ENCODE peak calls at places on chromosomes 4 and X, in four cellular contexts. S is NCI-H1092, B is left cardiac atrium, F is RWPE1. Y is an unnamed sample.

GRCh38 chrX:114800719-114801118 is 216.7 kb downstream of the IL13RA2 start:
- DNase-seq in F (peak; percentile 13), S (no peak), B (no peak), Y (no peak)

GRCh38 chr4:99154658-99155342 is 10.7 kb upstream of the ADH4 start:
- DNase-seq in F (no peak), B (no peak), S (no peak), Y (no peak)

GRCh38 chrX:68084765-68085164 is 348.5 kb downstream of the OPHN1 start:
- DNase-seq in B (no peak), S (no peak), F (no peak), Y (no peak)

GRCh38 chrX:42505057-42505456 is 272.9 kb downstream of the PPP1R2C start:
- DNase-seq in S (no peak), B (no peak), F (no peak), Y (no peak)

GRCh38 chr4:8771258-8771590 is 100.4 kb downstream of the HMX1 start:
- DNase-seq in B (peak; percentile 7), F (no peak), S (no peak), Y (no peak)

GRCh38 chrX:105120460-105120859 is 100.0 kb downstream of the TEX13A start:
- DNase-seq in B (no peak), S (no peak), F (no peak), Y (no peak)

GRCh38 chr4:64306255-64306565 is 103.0 kb downstream of the TECRL start:
- DNase-seq in B (no peak), S (no peak), F (no peak), Y (no peak)

GRCh38 chr4:95249402-95250043 is 299.2 kb downstream of the UNC5C start:
- DNase-seq in S (no peak), F (no peak), B (no peak), Y (no peak)

GRCh38 chrX:39907964-39908616 is 189.7 kb downstream of the BCOR start:
- DNase-seq in S (no peak), F (peak; percentile 79), B (peak; percentile 58), Y (peak; percentile 76)

GRCh38 chrX:110201799-110202198 is 116.1 kb downstream of the AMMECR1 start:
- DNase-seq in S (no peak), F (no peak), B (no peak), Y (no peak)

GRCh38 chrX:13110427-13111324 is 66.3 kb upstream of the FAM9C start:
- DNase-seq in S (no peak), F (peak; percentile 44), B (peak; percentile 56), Y (no peak)

GRCh38 chrX:50812995-50813842 is 775 bp downstream of the SHROOM4 start:
- DNase-seq in S (no peak), B (peak; percentile 58), F (no peak), Y (no peak)

GRCh38 chr4:118968006-118968405 is 79.4 kb downstream of the SYNPO2 start:
- DNase-seq in B (peak; percentile 46), S (no peak), F (no peak), Y (no peak)

GRCh38 chr4:129110931-129111330 is 15.0 kb downstream of the C4orf33 start:
- DNase-seq in F (no peak), S (no peak), B (no peak), Y (no peak)

GRCh38 chrX:101488796-101489195 is 3.5 kb downstream of the ARMCX4 start:
- DNase-seq in B (no peak), S (no peak), F (no peak), Y (no peak)

GRCh38 chrX:85243761-85244410 is at the start of the genes SATL1 and ZNF711:
- DNase-seq in B (peak; percentile 60), F (peak; percentile 1), S (peak; percentile 94), Y (no peak)

GRCh38 chr4:128606173-128606572 is 203.3 kb upstream of the JADE1 start:
- DNase-seq in B (no peak), F (peak; percentile 15), S (no peak), Y (peak; percentile 21)

GRCh38 chr4:156606444-156607197 is 365.0 kb downstream of the PDGFC start:
- DNase-seq in F (no peak), S (no peak), B (no peak), Y (no peak)